ENCODE peak calls at places on chromosomes 16 and 17, in four cellular contexts. D is tibial nerve, Y is lower lobe of right lung, X is Peyer's patch. W is an unnamed sample.

GRCh38 chr16:65641693-65642289 is 519.9 kb upstream of the CDH11 start:
- DNase-seq in D (no peak), Y (no peak), X (no peak), W (no peak)

GRCh38 chr16:29790949-29791844 is 646 bp downstream of the KIF22 start:
- DNase-seq in D (no peak), Y (no peak), X (peak), W (peak)

GRCh38 chr16:5490499-5490898 is 392.9 kb upstream of the EEF2KMT start:
- DNase-seq in D (no peak), Y (peak), X (peak), W (peak)

GRCh38 chr16:68645494-68646388 is 631 bp downstream of the CDH3 start:
- DNase-seq in D (no peak), Y (peak), X (no peak), W (no peak)

GRCh38 chr16:81996664-81997529 is 14.4 kb downstream of the SDR42E1 start:
- DNase-seq in D (no peak), Y (no peak), X (no peak), W (no peak)

GRCh38 chr16:75312875-75313274 is 61.5 kb upstream of the BCAR1 start:
- DNase-seq in D (no peak), Y (no peak), X (no peak), W (no peak)

GRCh38 chr16:87780385-87780989 is 14.7 kb upstream of the KLHDC4 start:
- DNase-seq in D (no peak), Y (peak), X (peak), W (no peak)

GRCh38 chr17:13931752-13932477 is 137.4 kb upstream of the COX10 start:
- DNase-seq in D (peak), Y (peak), X (peak), W (no peak)

GRCh38 chr16:84808812-84809211 is 11.0 kb upstream of the CRISPLD2 start:
- DNase-seq in D (peak), Y (peak), X (no peak), W (no peak)

GRCh38 chr17:38564869-38565268 is 40.9 kb downstream of the SRCIN1 start:
- DNase-seq in D (no peak), Y (no peak), X (no peak), W (no peak)

GRCh38 chr17:31216053-31216751 is 80.8 kb downstream of the OMG start:
- DNase-seq in D (no peak), Y (no peak), X (no peak), W (no peak)

GRCh38 chr16:78364501-78364900 is 265.0 kb downstream of the WWOX start:
- DNase-seq in D (no peak), Y (no peak), X (no peak), W (no peak)

GRCh38 chr17:45284176-45285140 is 22.6 kb upstream of the SPATA32 start:
- DNase-seq in D (no peak), Y (no peak), X (peak), W (no peak)

GRCh38 chr17:16820161-16820877 is 130.3 kb downstream of the CCDC144A start:
- DNase-seq in D (no peak), Y (no peak), X (no peak), W (no peak)

GRCh38 chr16:17470002-17470870 is 524 bp downstream of the XYLT1 start:
- DNase-seq in D (no peak), Y (no peak), X (peak), W (no peak)

GRCh38 chr16:79716645-79717323 is 116.2 kb upstream of the MAF start:
- DNase-seq in D (no peak), Y (no peak), X (no peak), W (no peak)

GRCh38 chr17:77441130-77441920 is 300.6 kb downstream of the SEC14L1 start:
- DNase-seq in D (no peak), Y (no peak), X (peak), W (no peak)

GRCh38 chr17:46865100-46865499 is 13.7 kb downstream of the WNT9B start:
- DNase-seq in D (no peak), Y (no peak), X (no peak), W (no peak)

GRCh38 chr17:17505610-17506171 is 9.5 kb upstream of the RASD1 start:
- DNase-seq in D (no peak), Y (peak), X (no peak), W (no peak)

GRCh38 chr17:4176803-4177472 is 33.9 kb downstream of the CYB5D2 start:
- DNase-seq in D (no peak), Y (no peak), X (no peak), W (no peak)

GRCh38 chr16:29993191-29993902 is 2.1 kb downstream of the HIRIP3 start:
- DNase-seq in D (no peak), Y (peak), X (no peak), W (no peak)

GRCh38 chr16:66036162-66036561 is 330.3 kb upstream of the CDH5 start:
- DNase-seq in D (no peak), Y (no peak), X (peak), W (no peak)

GRCh38 chr16:86681440-86681838 is 103.1 kb downstream of the FOXL1 start:
- DNase-seq in D (peak), Y (no peak), X (no peak), W (no peak)

GRCh38 chr16:81785138-81785924 is 6.2 kb downstream of the PLCG2 start:
- DNase-seq in D (no peak), Y (no peak), X (no peak), W (no peak)

GRCh38 chr17:14156689-14157088 is 80.0 kb downstream of the CDRT15 start:
- DNase-seq in D (no peak), Y (no peak), X (no peak), W (no peak)

GRCh38 chr16:53159781-53160436 is 105.1 kb downstream of the CHD9 start:
- DNase-seq in D (no peak), Y (no peak), X (no peak), W (no peak)

GRCh38 chr17:72338847-72339790 is 218.3 kb downstream of the SOX9 start:
- DNase-seq in D (no peak), Y (no peak), X (peak), W (no peak)

GRCh38 chr17:42023524-42024349 is 3.8 kb downstream of the NKIRAS2 start:
- DNase-seq in D (no peak), Y (peak), X (no peak), W (no peak)

GRCh38 chr17:79607941-79608728 is 2.7 kb downstream of the RBFOX3 start:
- DNase-seq in D (no peak), Y (no peak), X (no peak), W (no peak)

GRCh38 chr17:3695129-3695722 is 729 bp downstream of the P2RX5 start:
- DNase-seq in D (no peak), Y (no peak), X (no peak), W (no peak)

GRCh38 chr16:50360779-50361178 is 8.0 kb downstream of the BRD7 start:
- DNase-seq in D (no peak), Y (no peak), X (no peak), W (no peak)

GRCh38 chr17:67280279-67280678 is 35.3 kb upstream of the HELZ start:
- DNase-seq in D (peak), Y (no peak), X (no peak), W (no peak)

GRCh38 chr17:2370211-2370589 is 30.7 kb downstream of the MNT start:
- DNase-seq in D (no peak), Y (no peak), X (no peak), W (no peak)

GRCh38 chr16:80989801-80990200 is 16.9 kb downstream of the CMC2 start:
- DNase-seq in D (no peak), Y (no peak), X (no peak), W (no peak)

GRCh38 chr17:8189711-8190477 is at the start of gene BORCS6:
- DNase-seq in D (peak), Y (peak), X (peak), W (peak)

GRCh38 chr16:31131416-31131815 is 4.1 kb downstream of the PRSS8 start:
- DNase-seq in D (no peak), Y (no peak), X (no peak), W (no peak)

GRCh38 chr16:56603589-56603988 is 4.8 kb upstream of the MT2A start:
- DNase-seq in D (no peak), Y (no peak), X (peak), W (peak)

GRCh38 chr16:56605475-56605874 is 2.9 kb upstream of the MT2A start:
- DNase-seq in D (no peak), Y (no peak), X (no peak), W (no peak)

GRCh38 chr16:56601325-56601724 is 7.1 kb upstream of the MT2A start:
- DNase-seq in D (no peak), Y (no peak), X (no peak), W (no peak)

GRCh38 chr16:56604966-56605365 is 3.4 kb upstream of the MT2A start:
- DNase-seq in D (no peak), Y (no peak), X (no peak), W (no peak)

GRCh38 chr16:56600398-56600999 is 7.9 kb upstream of the MT2A start:
- DNase-seq in D (no peak), Y (no peak), X (peak), W (no peak)
- TF ChIP-seq CTCF in D (peak), Y (peak), X (peak), W (peak)

DNA sequence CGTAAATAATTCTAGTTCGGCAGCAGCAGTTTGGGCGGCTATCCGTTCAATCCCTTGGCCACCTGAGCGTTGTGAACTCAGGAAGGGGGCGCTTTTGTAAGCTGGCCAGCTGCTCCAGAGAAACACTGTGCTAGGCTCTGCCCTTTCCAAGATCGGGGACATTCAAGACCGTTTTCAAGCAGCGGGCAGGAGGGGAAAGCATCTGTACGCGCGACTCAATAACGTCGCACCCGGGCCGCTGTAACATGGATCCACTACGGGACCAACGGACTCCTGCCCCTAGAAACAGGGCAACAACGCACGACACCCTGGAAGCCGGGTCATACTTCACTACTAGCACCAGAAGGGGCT is 463 bp downstream of the TOP2A start:
- DNase-seq in D (no peak), Y (no peak), X (peak), W (no peak)
- H3K27ac ChIP-seq in D (no peak), Y (no peak), X (no peak), W (no peak)

DNA sequence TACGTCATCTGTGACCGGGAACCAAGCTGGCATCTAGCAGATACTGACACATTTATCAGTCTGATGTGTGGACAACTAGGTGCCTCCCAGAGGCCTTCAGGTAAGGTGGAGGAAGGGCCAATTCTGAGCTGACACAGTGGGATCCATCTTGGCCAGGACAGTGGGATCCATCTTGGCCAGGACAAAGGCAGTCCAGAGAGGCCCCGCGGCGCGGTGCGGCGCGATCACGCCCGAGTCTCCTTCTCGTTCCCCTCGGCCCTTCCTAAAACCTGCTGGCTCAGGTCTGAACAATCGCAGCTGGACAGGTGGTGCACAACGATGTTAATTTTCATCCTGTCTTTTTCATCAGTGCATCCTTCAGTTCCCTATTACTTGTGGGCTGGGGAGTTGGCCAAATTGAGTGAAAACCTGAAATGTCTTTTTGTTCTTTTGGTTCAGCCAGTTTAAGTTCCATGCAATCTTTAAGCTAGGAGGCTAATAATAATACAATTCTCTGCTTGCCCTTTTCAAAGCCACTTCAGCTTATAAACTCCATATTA is 486 bp upstream of the WSB1 start:
- DNase-seq in D (no peak), Y (no peak), X (no peak), W (no peak)
- H3K4me3 ChIP-seq in D (no peak), Y (peak), X (peak), W (peak)

GRCh38 chr17:55324296-55324978 is 59.7 kb downstream of the HLF start:
- DNase-seq in D (no peak), Y (no peak), X (no peak), W (no peak)
- TF ChIP-seq CTCF in D (no peak), Y (no peak), X (no peak), W (no peak)

DNA sequence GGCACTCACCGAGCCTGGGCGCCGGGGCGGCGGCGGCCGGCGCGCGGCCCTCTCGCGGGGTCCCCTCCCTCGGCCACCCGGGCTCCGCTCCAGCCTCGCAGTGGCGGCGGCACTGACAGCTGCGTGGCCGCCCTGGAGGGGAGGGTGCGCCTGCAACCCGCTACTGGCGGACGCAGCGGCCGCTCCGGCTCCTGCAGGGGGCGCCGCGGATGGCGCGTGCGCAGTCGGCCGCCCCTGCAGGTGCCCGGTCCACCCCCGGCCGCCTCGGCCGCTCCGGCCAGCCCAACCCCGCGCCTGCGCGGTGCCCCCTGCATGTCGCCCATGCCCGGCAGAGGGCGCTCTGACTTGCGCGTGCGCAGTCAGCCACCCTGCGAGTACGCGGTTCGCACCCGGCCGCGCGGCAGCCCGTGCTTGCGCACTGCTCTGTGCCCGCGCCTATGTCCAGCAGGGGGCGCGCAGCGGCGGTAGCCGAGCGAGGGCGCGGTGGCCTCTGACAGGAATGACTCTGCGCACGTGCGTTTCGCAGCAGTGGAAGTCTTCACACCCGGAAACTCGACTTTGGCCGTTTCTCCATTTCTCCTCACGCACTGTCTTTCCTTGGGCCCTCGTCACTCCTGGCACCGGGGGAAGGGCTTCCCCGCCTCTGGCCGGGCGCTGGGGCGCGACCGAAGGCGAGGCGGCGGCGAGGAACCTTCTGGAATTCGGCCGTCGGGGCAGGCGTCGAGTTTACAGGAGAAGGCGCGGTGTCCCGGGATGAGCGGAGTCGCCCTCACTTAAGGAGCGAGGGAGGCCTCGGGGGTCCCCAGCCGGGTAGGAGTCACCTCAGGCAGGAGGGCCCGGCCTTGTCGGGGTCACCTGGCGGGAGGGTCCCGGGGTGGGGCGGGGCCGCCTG is at the start of gene ABCA3:
- DNase-seq in D (peak), Y (peak), X (peak), W (peak)
- H3K27ac ChIP-seq in D (no peak), Y (peak), X (peak), W (peak)

GRCh38 chr17:80750263-80750662 is 205.6 kb downstream of the RPTOR start:
- DNase-seq in D (no peak), Y (no peak), X (no peak), W (no peak)

GRCh38 chr17:80752369-80752705 is 207.7 kb downstream of the RPTOR start:
- DNase-seq in D (no peak), Y (no peak), X (no peak), W (no peak)

GRCh38 chr17:80751460-80752368 is 207.1 kb downstream of the RPTOR start:
- DNase-seq in D (no peak), Y (no peak), X (peak), W (peak)

GRCh38 chr17:80749611-80750010 is 205.0 kb downstream of the RPTOR start:
- DNase-seq in D (no peak), Y (no peak), X (no peak), W (no peak)

DNA sequence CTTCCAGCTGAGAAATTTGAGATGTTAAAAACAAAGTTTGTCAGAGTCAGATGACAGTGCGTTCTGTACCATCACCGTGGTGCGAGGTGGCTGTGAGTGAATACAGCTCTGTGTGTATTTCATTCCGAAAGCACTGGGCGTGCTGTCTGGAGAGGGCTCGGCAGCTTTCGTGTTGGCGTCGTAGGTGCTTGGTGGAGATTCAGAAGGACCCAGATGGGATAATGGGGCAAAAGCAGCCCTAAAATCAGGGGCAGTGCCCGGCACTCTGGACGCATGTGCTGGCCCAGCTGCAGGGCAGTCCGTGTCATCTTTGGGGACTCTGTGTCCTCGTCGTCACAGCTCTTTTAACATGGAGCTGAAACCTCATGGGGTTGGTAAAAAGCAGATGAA is 206.4 kb downstream of the RPTOR start:
- DNase-seq in D (no peak), Y (no peak), X (no peak), W (peak)
- H3K4me3 ChIP-seq in D (no peak), Y (no peak), X (peak), W (peak)

DNA sequence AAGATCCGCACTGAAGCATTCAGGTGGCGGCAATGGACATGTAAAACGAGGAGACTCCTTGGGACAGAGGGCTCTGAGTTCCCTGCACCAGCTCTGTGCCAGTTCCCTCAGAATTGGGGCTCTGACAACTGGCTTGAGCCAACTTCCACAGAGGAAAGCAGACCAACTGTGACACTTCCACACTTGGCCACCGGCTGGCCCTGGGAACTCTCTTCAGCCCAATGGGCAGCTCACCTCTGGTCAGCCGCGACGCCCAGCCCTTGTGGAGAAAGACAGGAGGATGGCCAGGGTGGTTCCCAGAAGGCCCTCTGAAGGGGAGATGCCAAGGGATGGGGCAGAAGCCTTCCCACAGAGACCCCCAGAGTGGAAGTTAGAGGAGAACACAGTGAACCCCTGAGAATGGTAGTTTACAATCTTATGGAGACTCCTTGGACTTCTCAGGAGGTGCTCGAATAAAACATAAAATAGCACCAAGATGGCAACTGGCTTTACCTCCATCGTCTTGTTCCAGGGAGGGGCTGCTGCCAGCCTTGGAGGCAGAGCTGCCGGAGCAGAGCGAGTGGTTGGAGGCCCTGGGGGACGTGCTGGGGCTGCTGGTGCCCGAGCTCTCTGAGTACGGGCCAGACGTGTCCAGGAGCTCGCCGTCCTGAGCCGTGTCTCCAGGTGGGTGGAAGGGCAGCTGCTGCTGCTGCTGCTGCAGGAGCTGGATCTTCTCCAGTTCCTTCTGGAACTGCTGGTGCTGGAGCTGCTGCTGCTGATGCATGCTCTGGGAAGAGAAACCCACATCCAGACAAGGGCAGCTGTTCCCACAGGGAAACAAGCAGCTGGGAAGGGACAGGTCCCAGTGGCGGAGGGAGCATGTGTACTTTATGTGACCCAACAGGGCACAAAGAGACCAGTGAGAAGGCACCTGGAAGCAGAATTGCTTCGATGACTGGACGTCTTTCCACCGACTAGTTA is 35.0 kb upstream of the ICAM2 start:
- DNase-seq in D (no peak), Y (no peak), X (no peak), W (no peak)
- TF ChIP-seq CTCF in D (no peak), Y (no peak), X (no peak), W (no peak)

GRCh38 chr17:54172654-54173316 is 350.1 kb downstream of the KIF2B start:
- DNase-seq in D (no peak), Y (no peak), X (no peak), W (no peak)
- H3K27ac ChIP-seq in D (no peak), Y (no peak), X (no peak), W (no peak)

W was measured in dorsolateral prefrontal cortex.